ENCODE peak calls at places on chromosomes 7 and 10, in five cellular contexts. One of them, this sample, is unnamed.
A peak's percentile ranks its signal among the peaks of the same experiment; 100 is the strongest.

GRCh38 chr7:116584721-116585120 is 59.9 kb downstream of the CAV1 start:
- DNase-seq in IMR-90: no peak
- DNase-seq in mammary epithelial cell: no peak
- DNase-seq in heart left ventricle: no peak
- DNase-seq in A549: no peak
- DNase-seq in this sample: no peak

GRCh38 chr7:42236266-42237161 is 495 bp downstream of the GLI3 start:
- DNase-seq in mammary epithelial cell: peak; percentile 70
- DNase-seq in IMR-90: peak; percentile 72
- DNase-seq in A549: peak; percentile 25
- DNase-seq in heart left ventricle: peak; percentile 73
- DNase-seq in this sample: peak; percentile 65

GRCh38 chr7:149154021-149154420 is 6.8 kb downstream of the ZNF398 start:
- DNase-seq in A549: no peak
- DNase-seq in heart left ventricle: no peak
- DNase-seq in IMR-90: no peak
- DNase-seq in mammary epithelial cell: no peak
- DNase-seq in this sample: no peak

GRCh38 chr7:157485961-157486510 is 149.2 kb downstream of the DNAJB6 start:
- DNase-seq in A549: no peak
- DNase-seq in mammary epithelial cell: no peak
- DNase-seq in heart left ventricle: peak; percentile 16
- DNase-seq in IMR-90: no peak
- DNase-seq in this sample: no peak

GRCh38 chr7:44884553-44885393 is 557 bp downstream of the PURB start:
- DNase-seq in mammary epithelial cell: peak; percentile 49
- DNase-seq in heart left ventricle: peak; percentile 85
- DNase-seq in A549: peak; percentile 53
- DNase-seq in IMR-90: peak; percentile 67
- DNase-seq in this sample: peak; percentile 71

GRCh38 chr10:133452453-133452852 is 1.3 kb upstream of the SCART1 start:
- DNase-seq in A549: no peak
- DNase-seq in mammary epithelial cell: no peak
- DNase-seq in heart left ventricle: no peak
- DNase-seq in IMR-90: no peak
- DNase-seq in this sample: no peak

GRCh38 chr10:79052311-79053080 is 16.3 kb upstream of the ZMIZ1 start:
- DNase-seq in A549: peak; percentile 36
- DNase-seq in mammary epithelial cell: no peak
- DNase-seq in heart left ventricle: peak; percentile 18
- DNase-seq in IMR-90: no peak
- DNase-seq in this sample: no peak

GRCh38 chr10:124672181-124672638 is 72.0 kb downstream of the FAM53B start:
- DNase-seq in A549: no peak
- DNase-seq in mammary epithelial cell: no peak
- DNase-seq in IMR-90: no peak
- DNase-seq in heart left ventricle: no peak
- DNase-seq in this sample: no peak

GRCh38 chr10:404341-404740 is 269.1 kb downstream of the ZMYND11 start:
- DNase-seq in IMR-90: peak; percentile 93
- DNase-seq in heart left ventricle: no peak
- DNase-seq in mammary epithelial cell: no peak
- DNase-seq in A549: no peak
- DNase-seq in this sample: peak; percentile 88

GRCh38 chr10:113581092-113581491 is 28.2 kb downstream of the HABP2 start:
- DNase-seq in A549: no peak
- DNase-seq in IMR-90: no peak
- DNase-seq in mammary epithelial cell: no peak
- DNase-seq in heart left ventricle: no peak
- DNase-seq in this sample: no peak

GRCh38 chr7:34036069-34036920 is 131.0 kb downstream of the BMPER start:
- DNase-seq in mammary epithelial cell: no peak
- DNase-seq in IMR-90: peak; percentile 33
- DNase-seq in heart left ventricle: no peak
- DNase-seq in A549: peak; percentile 80
- DNase-seq in this sample: no peak

GRCh38 chr10:3323865-3324498 is 151.4 kb upstream of the PITRM1 start:
- DNase-seq in IMR-90: no peak
- DNase-seq in A549: no peak
- DNase-seq in mammary epithelial cell: peak; percentile 85
- DNase-seq in heart left ventricle: no peak
- DNase-seq in this sample: peak; percentile 71

GRCh38 chr7:17485368-17485767 is 186.9 kb downstream of the AHR start:
- DNase-seq in mammary epithelial cell: no peak
- DNase-seq in heart left ventricle: no peak
- DNase-seq in IMR-90: no peak
- DNase-seq in A549: no peak
- DNase-seq in this sample: no peak

GRCh38 chr10:29991382-29991781 is 68.0 kb downstream of the JCAD start:
- DNase-seq in mammary epithelial cell: no peak
- DNase-seq in IMR-90: no peak
- DNase-seq in A549: no peak
- DNase-seq in heart left ventricle: no peak
- DNase-seq in this sample: no peak

GRCh38 chr10:110007171-110007700 is 548 bp upstream of the ADD3 start:
- DNase-seq in IMR-90: peak; percentile 21
- DNase-seq in heart left ventricle: peak; percentile 82
- DNase-seq in A549: peak; percentile 32
- DNase-seq in mammary epithelial cell: no peak
- DNase-seq in this sample: peak; percentile 30

GRCh38 chr10:22230331-22230833 is 12.6 kb upstream of the EBLN1 start:
- DNase-seq in heart left ventricle: no peak
- DNase-seq in IMR-90: peak; percentile 29
- DNase-seq in A549: peak; percentile 73
- DNase-seq in mammary epithelial cell: peak; percentile 45
- DNase-seq in this sample: peak; percentile 28

GRCh38 chr7:44678096-44678467 is 70.6 kb upstream of the ZMIZ2 start:
- DNase-seq in A549: no peak
- DNase-seq in heart left ventricle: no peak
- DNase-seq in IMR-90: peak; percentile 18
- DNase-seq in mammary epithelial cell: no peak
- DNase-seq in this sample: peak; percentile 75

GRCh38 chr7:137898839-137899681 is 52.3 kb upstream of the DGKI start:
- DNase-seq in A549: peak; percentile 66
- DNase-seq in mammary epithelial cell: peak; percentile 44
- DNase-seq in heart left ventricle: peak; percentile 89
- DNase-seq in IMR-90: peak; percentile 66
- DNase-seq in this sample: peak; percentile 65

GRCh38 chr10:29332061-29332760 is 43.3 kb downstream of the LYZL1 start:
- DNase-seq in heart left ventricle: no peak
- DNase-seq in A549: no peak
- DNase-seq in mammary epithelial cell: no peak
- DNase-seq in IMR-90: no peak
- DNase-seq in this sample: no peak

GRCh38 chr10:124186956-124187355 is 93.6 kb upstream of the CHST15 start:
- DNase-seq in mammary epithelial cell: no peak
- DNase-seq in IMR-90: no peak
- DNase-seq in A549: no peak
- DNase-seq in heart left ventricle: no peak
- DNase-seq in this sample: no peak

GRCh38 chr7:37817219-37817618 is 31.2 kb upstream of the NME8 start:
- DNase-seq in mammary epithelial cell: no peak
- DNase-seq in heart left ventricle: no peak
- DNase-seq in IMR-90: no peak
- DNase-seq in A549: no peak
- DNase-seq in this sample: no peak

GRCh38 chr7:2629740-2630681 is 1.8 kb upstream of the TTYH3 start:
- DNase-seq in A549: peak; percentile 41
- DNase-seq in mammary epithelial cell: peak; percentile 39
- DNase-seq in heart left ventricle: peak; percentile 62
- DNase-seq in IMR-90: peak; percentile 39
- DNase-seq in this sample: peak; percentile 33

GRCh38 chr7:108246227-108246837 is 116.2 kb upstream of the LAMB4 start:
- DNase-seq in mammary epithelial cell: peak; percentile 98
- DNase-seq in A549: peak; percentile 98
- DNase-seq in heart left ventricle: no peak
- DNase-seq in IMR-90: peak; percentile 96
- DNase-seq in this sample: peak; percentile 95

DNA sequence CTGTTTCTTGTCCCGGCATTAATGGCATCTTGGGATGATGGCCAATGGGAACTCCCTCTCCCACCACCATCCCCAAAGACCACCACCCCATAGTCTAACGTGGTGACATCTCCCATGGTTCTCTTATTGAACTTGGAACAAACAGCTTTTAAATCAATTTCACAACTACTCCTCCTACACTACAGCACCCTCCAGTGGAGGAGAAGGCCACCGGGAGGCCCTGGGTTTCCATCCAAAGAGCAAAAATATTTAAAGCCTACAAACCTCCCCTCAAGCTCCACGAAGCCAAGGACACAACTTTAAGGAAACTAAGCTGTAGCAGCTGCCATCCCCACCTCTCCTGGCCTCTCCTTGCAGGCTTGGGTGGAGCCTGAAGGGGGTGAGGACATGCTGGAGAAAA is 94.1 kb upstream of the LANCL2 start:
- DNase-seq in mammary epithelial cell: no peak
- DNase-seq in A549: peak; percentile 16
- DNase-seq in IMR-90: peak; percentile 26
- DNase-seq in heart left ventricle: no peak
- DNase-seq in this sample: peak; percentile 20
- TF ChIP-seq CTCF in mammary epithelial cell: peak; percentile 12
- TF ChIP-seq CTCF in A549: peak; percentile 36
- TF ChIP-seq CTCF in IMR-90: peak; percentile 63
- TF ChIP-seq CTCF in heart left ventricle: no peak
- TF ChIP-seq CTCF in this sample: peak; percentile 62

DNA sequence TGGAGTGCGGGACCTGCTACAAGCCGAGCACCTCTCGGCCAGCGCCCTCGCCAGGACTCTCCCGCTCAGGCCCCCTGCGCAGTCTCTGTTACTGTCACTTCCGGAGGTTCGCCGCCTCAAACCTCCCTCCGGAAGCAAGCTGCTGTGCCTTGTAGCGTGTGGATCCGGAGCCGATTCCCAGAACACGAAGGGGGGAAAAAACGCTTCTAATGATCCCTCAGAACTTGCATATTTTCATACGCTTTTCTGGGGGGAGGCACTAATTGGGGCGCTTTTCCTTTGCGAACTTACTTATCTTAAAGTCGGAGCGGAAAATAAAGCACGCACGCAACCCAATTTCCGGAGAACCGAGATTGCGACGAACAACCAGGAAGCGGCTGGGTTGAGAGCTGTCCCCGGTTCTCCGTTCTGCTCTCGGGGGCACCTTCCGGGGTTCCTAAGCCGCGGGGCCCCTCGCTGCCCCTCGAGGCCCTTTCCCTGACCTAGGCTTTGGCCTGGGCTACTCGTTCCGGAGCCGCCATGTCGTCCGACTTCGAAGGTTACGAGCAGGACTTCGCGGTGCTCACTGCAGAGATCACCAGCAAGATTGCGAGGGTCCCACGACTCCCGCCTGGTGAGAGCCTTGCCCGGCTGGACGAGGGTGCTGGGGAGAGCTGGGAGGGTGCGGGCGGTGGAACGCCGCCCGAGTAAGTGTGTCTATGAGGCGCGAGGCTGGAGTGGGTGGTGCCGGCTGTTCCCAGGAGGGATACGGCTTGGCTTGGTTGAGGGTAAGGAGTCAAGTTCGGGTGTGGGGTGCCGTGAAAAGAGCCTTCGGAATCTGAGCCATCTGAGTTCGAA is at the start of the genes VTI1A and ZDHHC6:
- DNase-seq in A549: peak; percentile 89
- DNase-seq in mammary epithelial cell: peak; percentile 79
- DNase-seq in heart left ventricle: peak; percentile 90
- DNase-seq in IMR-90: peak; percentile 84
- DNase-seq in this sample: peak; percentile 80
- TF ChIP-seq CTCF in A549: no peak
- TF ChIP-seq CTCF in mammary epithelial cell: no peak
- TF ChIP-seq CTCF in heart left ventricle: no peak
- TF ChIP-seq CTCF in IMR-90: peak; percentile 24
- TF ChIP-seq CTCF in this sample: peak; percentile 37

DNA sequence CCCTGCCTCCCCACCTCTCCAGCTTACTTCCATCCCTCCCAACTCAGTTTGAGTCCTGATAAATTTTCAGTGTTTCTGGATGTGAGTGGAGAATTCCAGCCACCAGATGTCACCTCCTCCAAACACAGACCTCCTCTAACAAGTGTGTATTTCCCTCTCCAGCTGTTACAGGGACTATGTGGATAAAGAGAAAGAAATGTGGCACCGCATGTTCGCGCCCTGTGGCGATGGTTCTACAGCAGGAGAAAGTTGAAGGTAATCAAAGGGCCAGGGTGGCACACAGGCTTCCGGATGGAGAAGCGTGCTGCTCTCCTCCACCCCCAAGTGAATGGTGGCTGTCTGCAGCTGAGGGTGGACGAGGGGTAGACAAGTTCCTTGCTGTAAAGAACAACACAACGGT is 14.7 kb downstream of the FKBP6 start:
- DNase-seq in heart left ventricle: no peak
- DNase-seq in IMR-90: peak; percentile 69
- DNase-seq in mammary epithelial cell: peak; percentile 38
- DNase-seq in A549: peak; percentile 46
- DNase-seq in this sample: peak; percentile 58
- TF ChIP-seq CTCF in heart left ventricle: no peak
- TF ChIP-seq CTCF in IMR-90: peak; percentile 72
- TF ChIP-seq CTCF in mammary epithelial cell: peak; percentile 16
- TF ChIP-seq CTCF in A549: peak; percentile 66
- TF ChIP-seq CTCF in this sample: peak; percentile 81

DNA sequence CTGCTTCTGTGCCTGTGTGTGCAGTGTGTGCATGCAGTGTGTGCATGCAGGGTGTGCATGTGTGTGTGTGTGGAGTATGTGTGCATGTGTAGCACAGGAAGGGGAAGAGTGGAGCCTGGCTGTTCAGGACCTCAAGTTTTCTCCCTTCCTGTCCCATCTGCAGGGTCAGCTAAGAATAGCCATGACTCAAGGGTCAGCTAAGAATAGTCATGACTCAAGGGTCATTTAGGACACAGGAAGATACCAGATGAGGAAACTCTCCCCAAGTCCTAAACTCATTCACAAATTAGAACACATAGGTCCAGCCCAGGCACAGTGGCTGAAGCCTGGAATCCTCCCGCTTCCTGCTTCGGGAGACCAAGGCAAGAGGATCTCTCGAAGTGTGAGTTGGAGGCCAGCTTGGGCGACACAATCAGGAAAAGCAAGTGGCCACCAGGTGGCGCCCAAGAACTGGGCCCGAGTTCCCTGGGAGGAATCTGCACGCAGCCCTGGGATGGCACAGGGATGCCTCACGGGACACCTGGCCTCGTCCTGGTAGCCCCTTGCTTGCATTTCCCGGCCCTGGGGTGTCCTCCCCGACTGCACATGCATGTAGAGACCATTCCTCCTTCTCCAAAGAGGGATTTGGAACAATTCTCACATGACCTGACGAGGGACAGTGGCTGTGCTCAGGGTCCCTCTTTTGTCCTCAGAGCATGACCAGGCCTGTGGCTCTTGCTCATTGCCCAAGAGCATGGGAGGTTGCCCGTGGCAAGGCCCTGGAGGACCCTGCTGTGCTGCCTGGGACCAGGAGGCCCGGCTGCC is 21.4 kb upstream of the VOPP1 start:
- DNase-seq in heart left ventricle: peak; percentile 84
- DNase-seq in IMR-90: peak; percentile 77
- DNase-seq in mammary epithelial cell: peak; percentile 51
- DNase-seq in A549: peak; percentile 66
- DNase-seq in this sample: peak; percentile 31
- TF ChIP-seq CTCF in heart left ventricle: peak; percentile 64
- TF ChIP-seq CTCF in IMR-90: peak; percentile 61
- TF ChIP-seq CTCF in mammary epithelial cell: peak; percentile 68
- TF ChIP-seq CTCF in A549: peak; percentile 75
- TF ChIP-seq CTCF in this sample: peak; percentile 74

This sample was measured in AG10803.